ENCODE peak calls at places on chromosomes 11 and 22, in ten cellular contexts. V is IMR-90; B is CD8-positive, alpha-beta T cell; Q is posterior vena cava; T is anterior cingulate cortex; H is iPS DF 6.9; D is RPMI7951; W is activated T-helper 9 cell treated with anti-CD3 and anti-CD28 coated beads, Interleukin-2, amount 50 U/mL, for 16 hours; C is activated naive CD4-positive, alpha-beta T cell treated with Interleukin-2 at 50 U/mL for 16 hours; P is OCI-LY7. X is an unnamed sample.

GRCh38 chr11:28343304-28344233 is 235.4 kb downstream of the METTL15 start:
- DNase-seq in V (peak; percentile 95), B (no peak), Q (no peak), T (no peak), H (no peak), D (peak; percentile 80), W (no peak), C (no peak), P (no peak), X (no peak)

GRCh38 chr22:50260801-50261614 is 475 bp downstream of the MAPK12 start:
- DNase-seq in V (peak; percentile 67), B (no peak), Q (no peak), T (no peak), H (no peak), D (peak; percentile 46), W (no peak), C (peak; percentile 40), P (peak; percentile 68), X (peak; percentile 65)

GRCh38 chr22:48942698-48943566 is 884.7 kb downstream of the BRD1 start:
- DNase-seq in V (no peak), B (no peak), Q (peak; percentile 76), T (no peak), H (no peak), D (no peak), W (no peak), C (no peak), P (no peak), X (no peak)

GRCh38 chr11:3989251-3989650 is 105.3 kb upstream of the RRM1 start:
- DNase-seq in V (no peak), B (no peak), Q (no peak), T (no peak), H (peak; percentile 4), D (no peak), W (no peak), C (no peak), P (no peak), X (no peak)

GRCh38 chr22:37757663-37758062 is 50.1 kb upstream of the GCAT start:
- DNase-seq in V (no peak), B (no peak), Q (no peak), T (no peak), H (no peak), D (no peak), W (no peak), C (no peak), P (no peak), X (no peak)

GRCh38 chr22:44325718-44326548 is 13.2 kb upstream of the SHISAL1 start:
- DNase-seq in V (peak; percentile 64), B (no peak), Q (no peak), T (no peak), H (no peak), D (peak; percentile 59), W (no peak), C (no peak), P (no peak), X (no peak)

GRCh38 chr11:64848779-64849599 is 4.5 kb upstream of the CDC42BPG start:
- DNase-seq in V (no peak), B (peak; percentile 63), Q (no peak), T (no peak), H (no peak), D (no peak), W (no peak), C (no peak), P (peak; percentile 80), X (no peak)

GRCh38 chr11:60159284-60159683 is 23.6 kb downstream of the MS4A6A start:
- DNase-seq in V (no peak), B (no peak), Q (no peak), T (no peak), H (no peak), D (no peak), W (no peak), C (no peak), P (no peak), X (no peak)

GRCh38 chr11:79807506-79807905 is 366.7 kb upstream of the TENM4 start:
- DNase-seq in V (no peak), B (no peak), Q (no peak), T (no peak), H (no peak), D (no peak), W (no peak), C (no peak), P (no peak), X (no peak)

GRCh38 chr11:693887-694562 is 997 bp downstream of the DEAF1 start:
- DNase-seq in V (no peak), B (peak; percentile 46), Q (no peak), T (no peak), H (no peak), D (no peak), W (no peak), C (no peak), P (no peak), X (no peak)

GRCh38 chr11:85918910-85919794 is 64.0 kb downstream of the CCDC83 start:
- DNase-seq in V (no peak), B (no peak), Q (no peak), T (no peak), H (no peak), D (no peak), W (no peak), C (no peak), P (no peak), X (no peak)

GRCh38 chr22:37742374-37743092 is 45.7 kb downstream of the TRIOBP start:
- DNase-seq in V (peak; percentile 91), B (no peak), Q (no peak), T (no peak), H (no peak), D (peak; percentile 91), W (no peak), C (no peak), P (no peak), X (no peak)

GRCh38 chr11:762421-763072 is 14.7 kb downstream of the GATD1 start:
- DNase-seq in V (peak; percentile 74), B (no peak), Q (no peak), T (no peak), H (no peak), D (peak; percentile 85), W (no peak), C (peak; percentile 16), P (peak; percentile 43), X (peak; percentile 67)

GRCh38 chr22:31943976-31944699 is at the start of gene YWHAH:
- DNase-seq in V (peak; percentile 89), B (peak; percentile 81), Q (peak; percentile 99), T (peak; percentile 85), H (peak; percentile 72), D (peak; percentile 86), W (peak; percentile 84), C (peak; percentile 88), P (peak; percentile 94), X (peak; percentile 93)

GRCh38 chr11:83105167-83105566 is 33.5 kb upstream of the RAB30 start:
- DNase-seq in V (peak; percentile 11), B (no peak), Q (no peak), T (no peak), H (no peak), D (no peak), W (no peak), C (no peak), P (no peak), X (no peak)

GRCh38 chr22:29275819-29276565 is 7.9 kb downstream of the EWSR1 start:
- DNase-seq in V (no peak), B (no peak), Q (no peak), T (no peak), H (no peak), D (no peak), W (no peak), C (no peak), P (no peak), X (no peak)

X was measured in NAMALWA.